ENCODE peak calls at places on chromosome 10, in four cellular contexts. One of them, this sample, is unnamed.

GRCh38 chr10:11402392-11402791 is 209.1 kb downstream of the USP6NL start:
- DNase-seq in choroid plexus epithelial cell: no peak
- DNase-seq in ovary: no peak
- DNase-seq in right atrium auricular region: no peak
- DNase-seq in this sample: no peak

GRCh38 chr10:49679480-49679893 is at the start of gene C10orf53:
- DNase-seq in choroid plexus epithelial cell: peak; percentile 56
- DNase-seq in right atrium auricular region: peak; percentile 36
- DNase-seq in ovary: no peak
- DNase-seq in this sample: peak; percentile 73

GRCh38 chr10:126013489-126014281 is 117.3 kb downstream of the FANK1 start:
- DNase-seq in ovary: no peak
- DNase-seq in right atrium auricular region: no peak
- DNase-seq in choroid plexus epithelial cell: peak; percentile 80
- DNase-seq in this sample: peak; percentile 68

GRCh38 chr10:111996103-111996502 is 187.5 kb downstream of the GPAM start:
- DNase-seq in ovary: no peak
- DNase-seq in choroid plexus epithelial cell: no peak
- DNase-seq in right atrium auricular region: no peak
- DNase-seq in this sample: no peak

GRCh38 chr10:48343871-48344598 is 37.6 kb downstream of the MAPK8 start:
- DNase-seq in ovary: no peak
- DNase-seq in choroid plexus epithelial cell: peak; percentile 4
- DNase-seq in right atrium auricular region: no peak
- DNase-seq in this sample: peak; percentile 3

GRCh38 chr10:48199580-48200377 is 74.7 kb downstream of the FRMPD2 start:
- DNase-seq in ovary: no peak
- DNase-seq in right atrium auricular region: no peak
- DNase-seq in choroid plexus epithelial cell: peak; percentile 84
- DNase-seq in this sample: peak; percentile 82

GRCh38 chr10:116835658-116836057 is 13.6 kb upstream of the ENO4 start:
- DNase-seq in choroid plexus epithelial cell: no peak
- DNase-seq in right atrium auricular region: peak; percentile 36
- DNase-seq in ovary: no peak
- DNase-seq in this sample: no peak

GRCh38 chr10:59361659-59362183 is 628 bp downstream of the FAM13C start:
- DNase-seq in right atrium auricular region: no peak
- DNase-seq in ovary: no peak
- DNase-seq in choroid plexus epithelial cell: no peak
- DNase-seq in this sample: no peak

GRCh38 chr10:43073191-43073590 is 3.7 kb upstream of the RET start:
- DNase-seq in right atrium auricular region: no peak
- DNase-seq in ovary: no peak
- DNase-seq in choroid plexus epithelial cell: no peak
- DNase-seq in this sample: no peak

GRCh38 chr10:58412502-58412961 is 27.3 kb downstream of the TFAM start:
- DNase-seq in right atrium auricular region: no peak
- DNase-seq in ovary: no peak
- DNase-seq in choroid plexus epithelial cell: peak; percentile 96
- DNase-seq in this sample: peak; percentile 19

GRCh38 chr10:97618733-97619132 is 14.6 kb downstream of the MORN4 start:
- DNase-seq in ovary: no peak
- DNase-seq in right atrium auricular region: no peak
- DNase-seq in choroid plexus epithelial cell: no peak
- DNase-seq in this sample: no peak

GRCh38 chr10:94678475-94678874 is 5.1 kb upstream of the CYP2C18 start:
- DNase-seq in choroid plexus epithelial cell: no peak
- DNase-seq in ovary: no peak
- DNase-seq in right atrium auricular region: no peak
- DNase-seq in this sample: no peak

GRCh38 chr10:28711079-28711478 is 33.8 kb downstream of the BAMBI start:
- DNase-seq in ovary: no peak
- DNase-seq in right atrium auricular region: no peak
- DNase-seq in choroid plexus epithelial cell: no peak
- DNase-seq in this sample: peak; percentile 20

GRCh38 chr10:124150807-124151417 is 57.5 kb upstream of the CHST15 start:
- DNase-seq in ovary: no peak
- DNase-seq in choroid plexus epithelial cell: no peak
- DNase-seq in right atrium auricular region: no peak
- DNase-seq in this sample: no peak

GRCh38 chr10:33899578-33900531 is 565.4 kb upstream of the NRP1 start:
- DNase-seq in choroid plexus epithelial cell: peak; percentile 54
- DNase-seq in ovary: no peak
- DNase-seq in right atrium auricular region: no peak
- DNase-seq in this sample: peak; percentile 76

GRCh38 chr10:73950569-73950968 is 39.6 kb downstream of the PLAU start:
- DNase-seq in ovary: peak; percentile 15
- DNase-seq in right atrium auricular region: no peak
- DNase-seq in choroid plexus epithelial cell: peak; percentile 26
- DNase-seq in this sample: no peak

GRCh38 chr10:123236122-123236521 is 81.9 kb downstream of the BUB3 start:
- DNase-seq in ovary: no peak
- DNase-seq in choroid plexus epithelial cell: peak; percentile 7
- DNase-seq in right atrium auricular region: no peak
- DNase-seq in this sample: no peak

GRCh38 chr10:129945941-129946760 is 17.9 kb downstream of the EBF3 start:
- DNase-seq in ovary: peak; percentile 77
- DNase-seq in choroid plexus epithelial cell: no peak
- DNase-seq in right atrium auricular region: no peak
- DNase-seq in this sample: peak; percentile 77

GRCh38 chr10:75168275-75168674 is 42.3 kb upstream of the VDAC2 start:
- DNase-seq in choroid plexus epithelial cell: no peak
- DNase-seq in ovary: no peak
- DNase-seq in right atrium auricular region: no peak
- DNase-seq in this sample: no peak

GRCh38 chr10:60877777-60878120 is 66.2 kb downstream of the RHOBTB1 start:
- DNase-seq in ovary: no peak
- DNase-seq in right atrium auricular region: no peak
- DNase-seq in choroid plexus epithelial cell: no peak
- DNase-seq in this sample: no peak

GRCh38 chr10:127444155-127444554 is 105.0 kb upstream of the NPS start:
- DNase-seq in ovary: no peak
- DNase-seq in choroid plexus epithelial cell: no peak
- DNase-seq in right atrium auricular region: no peak
- DNase-seq in this sample: no peak

GRCh38 chr10:101834341-101834740 is 9.3 kb downstream of the KCNIP2 start:
- DNase-seq in ovary: peak; percentile 29
- DNase-seq in right atrium auricular region: no peak
- DNase-seq in choroid plexus epithelial cell: no peak
- DNase-seq in this sample: no peak

GRCh38 chr10:22219308-22219707 is 1.5 kb upstream of the EBLN1 start:
- DNase-seq in right atrium auricular region: no peak
- DNase-seq in ovary: no peak
- DNase-seq in choroid plexus epithelial cell: peak; percentile 20
- DNase-seq in this sample: peak; percentile 28

GRCh38 chr10:29804025-29804852 is 169.5 kb upstream of the SVIL start:
- DNase-seq in choroid plexus epithelial cell: peak; percentile 79
- DNase-seq in ovary: no peak
- DNase-seq in right atrium auricular region: peak; percentile 67
- DNase-seq in this sample: peak; percentile 96

DNA sequence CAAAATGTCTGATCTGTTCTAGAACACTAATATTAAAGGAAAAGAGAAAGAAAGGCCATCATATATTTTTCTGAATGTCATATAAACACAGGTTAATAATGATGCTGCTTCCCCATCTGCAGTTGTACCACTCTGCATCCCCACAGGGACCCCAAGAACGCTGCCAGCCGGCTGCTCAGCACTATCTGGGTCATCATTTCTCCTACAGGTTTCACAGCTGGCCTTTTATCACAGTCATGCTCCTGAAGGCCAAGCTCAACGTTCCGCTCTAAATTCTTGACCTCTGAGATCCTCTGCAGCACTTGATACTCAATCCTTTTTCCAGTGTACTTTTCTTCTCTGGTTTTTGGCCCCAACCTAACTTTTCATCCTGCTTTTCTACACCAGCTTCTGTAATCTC is 4.8 kb downstream of the IDI1 start:
- DNase-seq in right atrium auricular region: no peak
- DNase-seq in choroid plexus epithelial cell: no peak
- DNase-seq in ovary: no peak
- DNase-seq in this sample: no peak
- H3K4me3 ChIP-seq in right atrium auricular region: no peak overlapping the region
- H3K4me3 ChIP-seq in choroid plexus epithelial cell: no peak overlapping the region
- H3K4me3 ChIP-seq in ovary: no peak overlapping the region
- H3K4me3 ChIP-seq in this sample: no peak overlapping the region

GRCh38 chr10:87547734-87548311 is 43.1 kb downstream of the MINPP1 start:
- DNase-seq in ovary: no peak
- DNase-seq in choroid plexus epithelial cell: peak; percentile 86
- DNase-seq in right atrium auricular region: no peak
- DNase-seq in this sample: peak; percentile 89

GRCh38 chr10:87551324-87551723 is 46.6 kb downstream of the MINPP1 start:
- DNase-seq in right atrium auricular region: no peak
- DNase-seq in choroid plexus epithelial cell: no peak
- DNase-seq in ovary: no peak
- DNase-seq in this sample: no peak

GRCh38 chr10:87550741-87551140 is 46.0 kb downstream of the MINPP1 start:
- DNase-seq in right atrium auricular region: no peak
- DNase-seq in ovary: no peak
- DNase-seq in choroid plexus epithelial cell: peak; percentile 21
- DNase-seq in this sample: peak; percentile 36

GRCh38 chr10:87557409-87557808 is 52.7 kb downstream of the MINPP1 start:
- DNase-seq in ovary: no peak
- DNase-seq in choroid plexus epithelial cell: no peak
- DNase-seq in right atrium auricular region: no peak
- DNase-seq in this sample: no peak

DNA sequence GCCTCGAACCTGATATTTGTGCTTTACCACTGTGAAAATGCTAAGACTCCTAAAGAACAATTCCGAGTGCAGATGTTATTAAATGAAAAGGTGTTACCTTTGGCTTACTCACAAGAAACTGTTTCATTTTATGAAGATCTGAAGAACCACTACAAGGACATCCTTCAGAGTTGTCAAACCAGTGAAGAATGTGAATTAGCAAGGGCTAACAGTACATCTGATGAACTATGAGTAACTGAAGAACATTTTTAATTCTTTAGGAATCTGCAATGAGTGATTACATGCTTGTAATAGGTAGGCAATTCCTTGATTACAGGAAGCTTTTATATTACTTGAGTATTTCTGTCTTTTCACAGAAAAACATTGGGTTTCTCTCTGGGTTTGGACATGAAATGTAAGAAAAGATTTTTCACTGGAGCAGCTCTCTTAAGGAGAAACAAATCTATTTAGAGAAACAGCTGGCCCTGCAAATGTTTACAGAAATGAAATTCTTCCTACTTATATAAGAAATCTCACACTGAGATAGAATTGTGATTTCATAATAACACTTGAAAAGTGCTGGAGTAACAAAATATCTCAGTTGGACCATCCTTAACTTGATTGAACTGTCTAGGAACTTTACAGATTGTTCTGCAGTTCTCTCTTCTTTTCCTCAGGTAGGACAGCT is 47.7 kb downstream of the MINPP1 start:
- DNase-seq in ovary: no peak
- DNase-seq in right atrium auricular region: no peak
- DNase-seq in choroid plexus epithelial cell: peak; percentile 58
- DNase-seq in this sample: no peak
- H3K4me3 ChIP-seq in ovary: no peak overlapping the region
- H3K4me3 ChIP-seq in right atrium auricular region: no peak overlapping the region
- H3K4me3 ChIP-seq in choroid plexus epithelial cell: no peak overlapping the region
- H3K4me3 ChIP-seq in this sample: no peak overlapping the region

DNA sequence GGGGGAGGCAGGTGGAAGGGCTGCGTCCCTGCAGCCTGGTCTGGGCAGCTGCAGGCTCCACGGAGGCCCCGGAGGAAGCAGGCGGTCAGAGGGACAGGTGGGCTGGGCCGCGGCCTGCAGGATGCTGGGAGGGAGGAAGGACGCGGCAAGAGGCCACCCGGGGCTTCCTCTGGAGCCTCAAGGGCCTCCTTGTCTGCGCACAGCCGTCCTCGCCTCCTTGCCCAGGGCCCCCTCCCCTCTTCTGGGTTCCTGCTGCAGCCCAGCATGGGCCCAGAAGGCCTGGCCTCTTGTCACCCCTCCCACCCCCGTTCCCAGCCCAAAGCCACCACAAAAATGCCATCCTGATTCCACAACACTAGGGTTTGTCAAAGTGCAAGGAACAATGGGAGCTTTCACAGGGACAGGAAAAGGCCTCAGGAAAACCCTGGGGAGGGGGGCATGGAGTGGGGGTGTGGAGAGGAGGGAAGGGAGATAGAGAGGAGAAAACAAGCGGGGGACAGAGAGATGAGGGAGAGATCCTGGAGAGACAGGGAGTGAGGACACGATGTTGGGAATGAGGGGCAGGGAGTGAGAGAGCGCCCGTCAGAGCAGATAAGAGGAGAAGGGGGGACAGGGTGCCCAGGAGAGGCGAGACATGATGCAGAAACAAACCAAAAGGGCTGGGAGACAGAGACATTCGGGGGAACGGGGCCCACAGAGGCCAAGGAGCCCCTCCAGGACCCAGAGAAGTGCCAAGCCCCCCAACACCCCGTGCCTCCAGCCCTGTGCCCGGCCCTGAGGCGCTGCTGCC is 41.8 kb downstream of the ZCCHC24 start:
- DNase-seq in choroid plexus epithelial cell: peak; percentile 71
- DNase-seq in right atrium auricular region: no peak
- DNase-seq in ovary: peak; percentile 62
- DNase-seq in this sample: no peak
- H3K4me3 ChIP-seq in choroid plexus epithelial cell: peak overlapping the region; percentile 3
- H3K4me3 ChIP-seq in right atrium auricular region: no peak overlapping the region
- H3K4me3 ChIP-seq in ovary: no peak overlapping the region
- H3K4me3 ChIP-seq in this sample: no peak overlapping the region

DNA sequence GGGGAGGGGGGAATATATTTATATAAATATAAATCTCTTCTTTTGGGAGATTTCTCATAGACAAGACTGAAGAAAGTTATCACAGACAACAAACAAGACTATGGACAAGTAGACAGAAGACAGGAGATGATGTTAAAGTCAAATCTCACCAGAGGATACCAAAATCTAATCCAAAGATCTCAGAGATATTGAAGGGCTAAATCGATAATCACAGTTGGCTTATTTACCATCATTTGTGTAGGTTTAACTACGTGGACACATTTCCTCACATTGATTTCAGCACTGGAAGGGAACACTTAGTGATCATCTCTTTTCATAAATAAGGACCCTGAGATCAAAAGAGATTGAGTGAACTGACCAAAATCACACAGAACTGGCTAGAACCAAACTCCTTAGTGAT is 2.7 kb upstream of the INPP5F start:
- DNase-seq in ovary: no peak
- DNase-seq in choroid plexus epithelial cell: no peak
- DNase-seq in right atrium auricular region: no peak
- DNase-seq in this sample: no peak
- H3K4me3 ChIP-seq in ovary: no peak overlapping the region
- H3K4me3 ChIP-seq in choroid plexus epithelial cell: no peak overlapping the region
- H3K4me3 ChIP-seq in right atrium auricular region: no peak overlapping the region
- H3K4me3 ChIP-seq in this sample: no peak overlapping the region

DNA sequence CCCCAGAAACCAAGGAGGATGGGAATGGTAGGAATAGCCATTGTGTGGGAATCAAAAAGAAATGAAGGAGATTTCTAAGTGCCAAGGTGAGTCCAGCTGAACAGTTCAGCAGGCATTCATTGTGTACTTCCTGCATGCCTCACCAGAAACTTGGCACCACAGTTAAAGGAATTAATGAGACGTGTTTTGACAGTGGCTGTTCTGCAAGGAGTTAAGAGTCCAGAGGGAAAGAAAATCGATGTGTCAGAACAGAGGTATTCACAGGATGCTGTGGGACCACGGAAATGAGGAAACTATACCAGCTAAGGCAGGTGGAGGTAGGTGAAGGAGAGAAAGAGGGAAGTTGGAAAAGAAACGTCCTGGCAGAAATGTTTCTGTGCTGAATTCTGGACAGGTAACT is 78.1 kb downstream of the PRKCQ start:
- DNase-seq in choroid plexus epithelial cell: no peak
- DNase-seq in right atrium auricular region: no peak
- DNase-seq in ovary: no peak
- DNase-seq in this sample: no peak
- H3K4me3 ChIP-seq in choroid plexus epithelial cell: no peak overlapping the region
- H3K4me3 ChIP-seq in right atrium auricular region: no peak overlapping the region
- H3K4me3 ChIP-seq in ovary: no peak overlapping the region
- H3K4me3 ChIP-seq in this sample: no peak overlapping the region